ENCODE peak calls at places on chromosomes 3 and 15, in six cellular contexts. K is aorta, P is transverse colon, Z is cardiac muscle cell, G is neural progenitor cell, Q is adrenal gland. N is an unnamed sample.

GRCh38 chr15:53586815-53587214 is 172.6 kb downstream of the WDR72 start:
- DNase-seq in K (no peak), P (peak; percentile 73), Z (peak; percentile 60), G (peak; percentile 82), Q (peak; percentile 30), N (no peak)

GRCh38 chr3:125334675-125335560 is 40.2 kb downstream of the ZNF148 start:
- DNase-seq in K (no peak), P (no peak), Z (no peak), G (no peak), Q (no peak), N (no peak)

GRCh38 chr3:156460206-156460609 is 94.7 kb downstream of the SSR3 start:
- DNase-seq in K (no peak), P (no peak), Z (no peak), G (no peak), Q (no peak), N (no peak)

GRCh38 chr3:156513619-156514018 is 41.3 kb downstream of the SSR3 start:
- DNase-seq in K (no peak), P (no peak), Z (no peak), G (no peak), Q (no peak), N (no peak)

GRCh38 chr15:80507131-80507530 is 102.9 kb downstream of the ARNT2 start:
- DNase-seq in K (no peak), P (no peak), Z (no peak), G (no peak), Q (no peak), N (no peak)

GRCh38 chr15:63466378-63467192 is 37.8 kb upstream of the USP3 start:
- DNase-seq in K (no peak), P (no peak), Z (peak; percentile 43), G (peak; percentile 80), Q (no peak), N (peak; percentile 74)

GRCh38 chr3:51682079-51682478 is 11.0 kb downstream of the TEX264 start:
- DNase-seq in K (peak; percentile 66), P (peak; percentile 74), Z (peak; percentile 81), G (peak; percentile 85), Q (peak; percentile 87), N (peak; percentile 35)

GRCh38 chr3:141105828-141106628 is 54.9 kb downstream of the SPSB4 start:
- DNase-seq in K (peak; percentile 74), P (peak; percentile 68), Z (peak; percentile 89), G (peak; percentile 91), Q (peak; percentile 81), N (peak; percentile 35)

GRCh38 chr3:99833833-99834583 is 16.3 kb downstream of the CMSS1 start:
- DNase-seq in K (no peak), P (no peak), Z (no peak), G (no peak), Q (no peak), N (no peak)

GRCh38 chr3:82133070-82133606 is 371.7 kb upstream of the GBE1 start:
- DNase-seq in K (peak; percentile 58), P (peak; percentile 48), Z (peak; percentile 80), G (peak; percentile 68), Q (peak; percentile 74), N (no peak)

GRCh38 chr15:74277245-74277644 is 41.1 kb downstream of the CCDC33 start:
- DNase-seq in K (no peak), P (no peak), Z (no peak), G (no peak), Q (no peak), N (no peak)

GRCh38 chr15:59686389-59686788 is 2.7 kb downstream of the BNIP2 start:
- DNase-seq in K (no peak), P (peak; percentile 24), Z (no peak), G (no peak), Q (no peak), N (no peak)
- H3K27ac ChIP-seq in K (no peak overlapping the region), P (peak overlapping the region; percentile 99), Z (no peak overlapping the region), G (no peak overlapping the region), Q (peak overlapping the region; percentile 55), N (no peak overlapping the region)

DNA sequence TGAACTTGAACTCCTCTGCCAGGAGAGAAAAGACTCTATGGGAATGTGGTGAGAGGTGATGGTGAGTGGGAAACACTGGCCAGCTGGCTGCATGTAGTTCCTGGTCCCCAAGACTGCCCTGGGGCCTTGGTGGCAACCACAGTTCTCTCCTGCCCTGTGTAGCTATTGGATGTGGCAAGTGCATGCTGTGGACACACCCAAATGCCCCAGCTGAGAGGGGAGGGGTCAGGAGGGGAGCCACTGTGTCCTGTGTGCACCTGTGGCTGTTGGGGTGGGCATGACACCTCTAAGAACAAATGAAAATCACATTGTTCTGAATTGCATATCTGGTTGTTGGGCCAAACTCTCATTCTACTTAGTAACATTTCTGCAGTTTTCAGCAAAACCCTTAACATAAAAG is 409.6 kb downstream of the NSUN3 start:
- DNase-seq in K (no peak), P (no peak), Z (no peak), G (no peak), Q (no peak), N (no peak)
- H3K9me3 ChIP-seq in K (peaks cover 4% of the 10 kb centered on the region), P (no peaks in the 10 kb centered on the region), Z (no peaks in the 10 kb centered on the region), G (peaks cover 8% of the 10 kb centered on the region), Q (no peaks in the 10 kb centered on the region), N (no peaks in the 10 kb centered on the region)

DNA sequence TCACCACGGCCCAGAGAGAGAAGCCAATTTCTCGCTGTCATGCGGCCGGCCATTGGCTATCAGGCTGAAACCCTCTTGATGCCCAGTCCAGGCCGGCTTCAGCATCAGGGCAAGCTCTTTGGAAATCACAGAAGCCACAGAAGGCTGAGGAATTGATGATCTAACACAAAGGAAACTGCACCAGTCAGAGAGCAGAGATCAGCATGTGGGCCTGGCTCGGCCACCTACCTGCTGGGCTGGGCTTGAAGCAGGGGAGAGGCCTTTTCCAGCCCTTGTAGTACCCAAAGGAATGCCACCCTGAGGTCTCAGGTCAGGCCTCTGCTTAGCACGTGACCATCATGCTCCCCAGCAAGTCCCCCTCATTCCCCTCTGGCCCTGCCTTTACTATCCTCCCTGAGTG is 119.1 kb downstream of the TLE3 start:
- DNase-seq in K (no peak), P (no peak), Z (no peak), G (no peak), Q (no peak), N (no peak)
- H3K27ac ChIP-seq in K (no peak overlapping the region), P (no peak overlapping the region), Z (no peak overlapping the region), G (no peak overlapping the region), Q (no peak overlapping the region), N (no peak overlapping the region)

DNA sequence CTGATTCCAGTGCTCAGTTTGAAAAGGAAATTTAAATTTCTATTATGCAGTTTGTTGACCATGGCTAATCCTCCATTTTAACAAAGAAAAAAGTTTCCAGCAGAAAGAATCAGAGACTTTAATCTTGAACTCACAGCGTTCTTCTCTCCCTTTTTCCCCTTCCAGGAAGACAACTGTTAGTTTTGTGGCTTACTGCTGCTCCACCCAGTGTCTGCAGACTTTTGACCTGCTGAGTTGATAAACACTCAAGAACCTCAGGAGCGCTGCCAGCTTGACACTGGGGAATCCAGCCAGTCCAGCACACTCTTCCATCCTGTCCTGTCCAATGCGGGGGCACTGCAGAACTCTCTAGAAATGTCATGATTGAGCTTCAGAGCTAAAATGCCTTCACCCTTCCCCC is 134.6 kb downstream of the LRRC28 start:
- DNase-seq in K (peak; percentile 82), P (peak; percentile 75), Z (peak; percentile 12), G (no peak), Q (peak; percentile 47), N (peak; percentile 5)
- H3K9me3 ChIP-seq in K (no peaks in the 10 kb centered on the region), P (no peaks in the 10 kb centered on the region), Z (no peaks in the 10 kb centered on the region), G (no peaks in the 10 kb centered on the region), Q (no peaks in the 10 kb centered on the region), N (no peaks in the 10 kb centered on the region)

GRCh38 chr3:170632780-170633179 is 46.9 kb upstream of the SLC7A14 start:
- DNase-seq in K (no peak), P (no peak), Z (no peak), G (no peak), Q (no peak), N (no peak)

GRCh38 chr3:170633573-170633972 is 47.7 kb upstream of the SLC7A14 start:
- DNase-seq in K (no peak), P (no peak), Z (no peak), G (no peak), Q (no peak), N (no peak)

GRCh38 chr3:170634663-170635096 is 48.8 kb upstream of the SLC7A14 start:
- DNase-seq in K (no peak), P (no peak), Z (no peak), G (no peak), Q (no peak), N (no peak)

GRCh38 chr3:170636609-170637008 is 50.7 kb upstream of the SLC7A14 start:
- DNase-seq in K (no peak), P (no peak), Z (no peak), G (no peak), Q (no peak), N (no peak)

GRCh38 chr3:170631755-170632488 is 46.0 kb upstream of the SLC7A14 start:
- DNase-seq in K (no peak), P (no peak), Z (no peak), G (no peak), Q (no peak), N (no peak)
- H3K27ac ChIP-seq in K (no peak overlapping the region), P (no peak overlapping the region), Z (no peak overlapping the region), G (no peak overlapping the region), Q (no peak overlapping the region), N (no peak overlapping the region)